ENCODE peak calls at places on chromosomes 3 and 15, in six cellular contexts. L is HepG2, Q is SK-N-SH, J is K562, B is GM12878, F is H1. W is an unnamed sample.

GRCh38 chr3:64438837-64439236 is 213.6 kb upstream of the PRICKLE2 start:
- DNase-seq in Q (no peak), B (no peak), J (no peak), F (no peak), L (no peak), W (no peak)

GRCh38 chr15:58762731-58763130 is 8.4 kb upstream of the MINDY2 start:
- DNase-seq in F (no peak), L (no peak), J (no peak), B (no peak), Q (no peak), W (no peak)

GRCh38 chr3:37853691-37854413 is 7.8 kb upstream of the CTDSPL start:
- DNase-seq in Q (no peak), J (no peak), B (no peak), L (no peak), F (no peak), W (no peak)

GRCh38 chr3:57009367-57009766 is 51.1 kb upstream of the SPATA12 start:
- DNase-seq in L (no peak), Q (no peak), J (no peak), B (no peak), F (no peak), W (no peak)

GRCh38 chr3:8793242-8793641 is 23.8 kb upstream of the OXTR start:
- DNase-seq in B (no peak), J (no peak), Q (peak), L (no peak), F (no peak), W (no peak)

GRCh38 chr3:97121386-97121785 is 307.0 kb downstream of the EPHA6 start:
- DNase-seq in F (no peak), L (no peak), B (no peak), Q (no peak), J (no peak), W (no peak)

GRCh38 chr15:98954411-98954810 is 53.2 kb downstream of the PGPEP1L start:
- DNase-seq in L (no peak), F (no peak), Q (peak), J (no peak), B (peak), W (no peak)

GRCh38 chr15:65337436-65338070 is 33.1 kb downstream of the RNU5B-1 start:
- DNase-seq in B (no peak), L (no peak), Q (peak), F (no peak), J (no peak), W (no peak)

GRCh38 chr15:79051941-79052731 is 38.4 kb downstream of the RASGRF1 start:
- DNase-seq in F (no peak), Q (no peak), J (no peak), L (no peak), B (no peak), W (no peak)

GRCh38 chr15:98126326-98127090 is 166.0 kb downstream of the ARRDC4 start:
- DNase-seq in B (no peak), F (no peak), L (no peak), J (no peak), Q (no peak), W (no peak)

GRCh38 chr15:68186671-68187397 is 18.3 kb downstream of the CALML4 start:
- DNase-seq in B (no peak), L (no peak), J (no peak), F (no peak), Q (no peak), W (no peak)

GRCh38 chr15:68574051-68574450 is 4.7 kb upstream of the CORO2B start:
- DNase-seq in B (no peak), F (no peak), Q (no peak), J (no peak), L (no peak), W (no peak)

GRCh38 chr15:68383161-68384074 is 48.5 kb downstream of the ITGA11 start:
- DNase-seq in B (no peak), L (peak), F (peak), Q (peak), J (peak), W (peak)

GRCh38 chr15:40936709-40937666 is 7.8 kb downstream of the DLL4 start:
- DNase-seq in F (no peak), J (no peak), Q (no peak), L (peak), B (no peak), W (no peak)

GRCh38 chr3:149221783-149222517 is at the start of gene CP:
- DNase-seq in Q (no peak), F (no peak), J (no peak), B (no peak), L (peak), W (no peak)

GRCh38 chr15:33907326-33907725 is 61.0 kb upstream of the CHRM5 start:
- DNase-seq in L (no peak), Q (no peak), B (no peak), J (no peak), F (no peak), W (no peak)

GRCh38 chr3:125013095-125013494 is 42.7 kb downstream of the HEG1 start:
- DNase-seq in J (no peak), L (no peak), F (no peak), B (no peak), Q (no peak), W (no peak)

GRCh38 chr3:123627673-123628670 is 43.1 kb upstream of the HACD2 start:
- DNase-seq in F (no peak), B (no peak), L (no peak), Q (no peak), J (no peak), W (no peak)

GRCh38 chr15:61879219-61879618 is 181.0 kb downstream of the VPS13C start:
- DNase-seq in L (peak), F (no peak), B (no peak), J (no peak), Q (no peak), W (no peak)

GRCh38 chr15:55846108-55846707 is 103.3 kb upstream of the PRTG start:
- DNase-seq in Q (peak), F (peak), B (peak), L (peak), J (peak), W (peak)

GRCh38 chr3:164641071-164641470 is 437.2 kb downstream of the SI start:
- DNase-seq in J (no peak), Q (no peak), F (no peak), B (no peak), L (no peak), W (no peak)

GRCh38 chr3:14142567-14143270 is 17.9 kb downstream of the TMEM43 start:
- DNase-seq in B (no peak), Q (no peak), F (no peak), L (no peak), J (no peak), W (no peak)

GRCh38 chr3:57530071-57530608 is 14.0 kb downstream of the DNAH12 start:
- DNase-seq in F (no peak), J (no peak), B (no peak), L (no peak), Q (peak), W (no peak)

GRCh38 chr3:108438542-108438941 is 71.9 kb downstream of the MYH15 start:
- DNase-seq in F (no peak), J (no peak), L (no peak), B (no peak), Q (no peak), W (no peak)

GRCh38 chr3:62939707-62940106 is 64.5 kb upstream of the CADPS start:
- DNase-seq in B (no peak), Q (no peak), F (no peak), J (no peak), L (no peak), W (no peak)

GRCh38 chr3:72625616-72626337 is 222.5 kb downstream of the SHQ1 start:
- DNase-seq in F (no peak), B (no peak), J (no peak), Q (no peak), L (peak), W (peak)

GRCh38 chr15:99015677-99016568 is 8.3 kb upstream of the PGPEP1L start:
- DNase-seq in F (peak), L (no peak), B (no peak), Q (peak), J (no peak), W (no peak)

GRCh38 chr3:30201715-30202114 is 404.7 kb upstream of the TGFBR2 start:
- DNase-seq in Q (no peak), L (no peak), B (no peak), J (no peak), F (no peak), W (no peak)

GRCh38 chr15:57398336-57398735 is 22.0 kb downstream of the CGNL1 start:
- DNase-seq in L (no peak), B (no peak), Q (no peak), J (no peak), F (no peak), W (no peak)

GRCh38 chr3:98770261-98771039 is 7.3 kb downstream of the ST3GAL6 start:
- DNase-seq in F (no peak), J (no peak), B (peak), L (no peak), Q (no peak), W (no peak)

GRCh38 chr3:174862101-174862500 is 3.0 kb downstream of the NAALADL2 start:
- DNase-seq in Q (no peak), F (peak), B (no peak), L (peak), J (no peak), W (no peak)

GRCh38 chr3:152524198-152525140 is 255.7 kb downstream of the MBNL1 start:
- DNase-seq in B (no peak), F (no peak), Q (peak), J (peak), L (peak), W (peak)

GRCh38 chr15:35630570-35630969 is 84.6 kb upstream of the DPH6 start:
- DNase-seq in F (no peak), Q (no peak), L (peak), B (no peak), J (no peak), W (no peak)

GRCh38 chr3:126064627-126065258 is 19.2 kb downstream of the SLC41A3 start:
- DNase-seq in B (no peak), F (no peak), J (no peak), Q (no peak), L (no peak), W (peak)

GRCh38 chr15:38514601-38515000 is 50.0 kb downstream of the RASGRP1 start:
- DNase-seq in L (no peak), Q (peak), F (peak), J (no peak), B (peak), W (no peak)
- TF ChIP-seq GABPA in L (no peak), Q (no peak), F (no peak), J (no peak), B (no peak), W (no peak)

GRCh38 chr15:91268510-91268909 is 168.5 kb downstream of the SV2B start:
- DNase-seq in L (no peak), F (peak), B (no peak), Q (peak), J (peak), W (peak)

GRCh38 chr15:91265431-91265940 is 165.4 kb downstream of the SV2B start:
- DNase-seq in J (no peak), L (no peak), Q (no peak), B (no peak), F (no peak), W (peak)

GRCh38 chr15:91264651-91265351 is 164.7 kb downstream of the SV2B start:
- DNase-seq in F (no peak), L (no peak), B (no peak), Q (no peak), J (no peak), W (peak)

GRCh38 chr15:91261345-91261744 is 161.3 kb downstream of the SV2B start:
- DNase-seq in B (no peak), J (no peak), Q (no peak), F (no peak), L (no peak), W (no peak)

GRCh38 chr15:91263632-91264477 is 163.8 kb downstream of the SV2B start:
- DNase-seq in L (no peak), B (no peak), Q (no peak), J (no peak), F (no peak), W (no peak)
- TF ChIP-seq POLR2AphosphoS5 in L (no peak), B (no peak), Q (no peak), J (no peak), F (no peak), W (peak)

GRCh38 chr15:46413799-46414198 is 779.0 kb downstream of the SQOR start:
- DNase-seq in Q (no peak), J (no peak), L (no peak), F (no peak), B (no peak), W (no peak)
- TF ChIP-seq GABPA in Q (no peak), J (no peak), L (no peak), F (no peak), B (no peak), W (no peak)

GRCh38 chr15:74631408-74631807 is 15.8 kb downstream of the CLK3 start:
- DNase-seq in J (no peak), B (no peak), L (peak), Q (no peak), F (no peak), W (no peak)

GRCh38 chr15:74631935-74632560 is 16.4 kb downstream of the CLK3 start:
- DNase-seq in J (peak), L (peak), B (no peak), Q (peak), F (peak), W (peak)

GRCh38 chr15:74628949-74629348 is 13.3 kb downstream of the CLK3 start:
- DNase-seq in Q (no peak), B (no peak), F (no peak), J (no peak), L (no peak), W (no peak)

GRCh38 chr15:74631087-74631385 is 15.4 kb downstream of the CLK3 start:
- DNase-seq in L (no peak), F (no peak), B (no peak), Q (no peak), J (no peak), W (no peak)

DNA sequence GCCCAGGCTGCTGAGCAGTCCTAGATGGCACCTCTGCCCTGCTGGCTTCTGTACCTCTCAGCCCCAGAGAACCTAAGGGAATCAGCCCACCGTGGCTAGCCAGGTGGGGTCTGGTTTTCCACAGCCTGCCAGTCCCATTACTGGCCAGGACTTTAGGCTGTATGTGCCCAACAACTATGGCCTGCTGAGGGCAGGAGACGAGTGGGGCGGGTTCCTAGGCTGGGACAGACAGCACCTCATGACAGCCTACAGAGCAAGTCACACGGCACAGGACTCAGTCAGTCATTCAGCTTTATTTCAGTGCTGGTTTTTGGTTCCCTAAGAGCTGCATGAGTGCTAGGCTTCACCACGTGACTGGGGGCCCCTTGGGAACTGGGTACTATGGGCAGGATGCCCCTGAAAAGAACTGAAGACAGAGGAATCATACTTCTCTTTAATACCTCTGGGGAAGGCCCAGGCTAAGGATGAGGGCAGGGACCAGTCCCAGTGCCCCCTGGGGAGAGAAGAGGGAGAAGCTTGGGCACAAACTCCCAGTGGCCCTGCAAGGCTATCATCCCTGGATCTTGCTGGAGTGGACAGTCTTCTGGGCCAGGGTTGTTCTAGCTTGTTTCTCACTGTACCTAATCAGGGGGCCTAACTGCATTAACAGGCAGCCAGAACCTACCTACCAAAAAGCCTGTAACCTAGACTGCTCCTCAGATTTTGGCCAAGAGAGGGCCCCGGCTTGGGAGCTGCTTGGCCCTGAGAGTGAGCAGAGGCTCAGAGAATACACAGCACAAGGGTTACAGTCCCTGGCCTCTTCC is 14.8 kb downstream of the CLK3 start:
- DNase-seq in Q (no peak), F (no peak), J (no peak), B (no peak), L (no peak), W (no peak)
- TF ChIP-seq POLR2AphosphoS5 in Q (peak), F (peak), J (peak), B (peak), L (no peak), W (no peak)

GRCh38 chr15:45471151-45471550 is 51.4 kb downstream of the SLC30A4 start:
- DNase-seq in B (no peak), Q (no peak), J (no peak), F (no peak), L (no peak), W (no peak)
- TF ChIP-seq GABPA in B (no peak), Q (no peak), J (no peak), F (no peak), L (no peak), W (no peak)

GRCh38 chr3:114364806-114365205 is 71.0 kb downstream of the TIGIT start:
- DNase-seq in L (no peak), B (no peak), J (no peak), F (no peak), Q (no peak), W (no peak)
- TF ChIP-seq POLR2AphosphoS5 in L (no peak), B (no peak), J (no peak), F (no peak), Q (no peak), W (no peak)